ENCODE peak calls at places on chromosomes 11 and 22, in seven cellular contexts. F is erythroblast; R is H9; Y is AG08396; L is HFF-Myc; K is NCI-H524; G is activated CD8-positive, alpha-beta T cell treated with anti-CD3 and anti-CD28 coated beads for 36 hours. S is an unnamed sample.

GRCh38 chr11:134925432-134925831 is 513.4 kb upstream of the B3GAT1 start:
- DNase-seq in L (no peak), K (no peak), F (no peak), R (no peak), G (no peak), Y (no peak), S (no peak)

GRCh38 chr22:21052715-21053459 is 7.1 kb downstream of the LRRC74B start:
- DNase-seq in K (peak), L (no peak), F (no peak), G (no peak), Y (no peak), R (no peak), S (no peak)

GRCh38 chr11:16690061-16690460 is 48.4 kb upstream of the C11orf58 start:
- DNase-seq in R (no peak), L (no peak), F (no peak), K (no peak), Y (no peak), G (no peak), S (no peak)

GRCh38 chr11:112962854-112963367 is 1.7 kb downstream of the NCAM1 start:
- DNase-seq in R (peak), G (no peak), L (no peak), F (no peak), K (peak), Y (peak), S (peak)

GRCh38 chr11:65615950-65616574 is 486 bp downstream of the PCNX3 start:
- DNase-seq in K (peak), F (peak), Y (peak), L (no peak), R (no peak), G (peak), S (peak)

GRCh38 chr11:68215087-68215445 is 2.0 kb upstream of the KMT5B start:
- DNase-seq in G (peak), K (no peak), F (no peak), R (peak), L (no peak), Y (no peak), S (peak)

GRCh38 chr22:42688914-42689275 is 31.8 kb downstream of the A4GALT start:
- DNase-seq in L (no peak), F (no peak), G (no peak), R (no peak), Y (no peak), K (no peak), S (no peak)

GRCh38 chr11:46912526-46913150 is 5.7 kb downstream of the LRP4 start:
- DNase-seq in F (no peak), G (no peak), K (no peak), R (peak), Y (no peak), L (no peak), S (no peak)

GRCh38 chr11:77172666-77172982 is 44.6 kb downstream of the MYO7A start:
- DNase-seq in K (no peak), G (no peak), F (no peak), R (no peak), Y (no peak), L (no peak), S (no peak)

GRCh38 chr11:11836676-11837231 is 5.0 kb upstream of the USP47 start:
- DNase-seq in L (no peak), G (no peak), F (no peak), K (no peak), R (no peak), Y (no peak), S (no peak)

GRCh38 chr22:47552024-47552423 is 789.6 kb downstream of the TBC1D22A start:
- DNase-seq in R (no peak), K (no peak), G (no peak), Y (no peak), F (no peak), L (no peak), S (no peak)

S was measured in RPMI8226.